ENCODE peak calls at places on chromosome 9, in seven cellular contexts. P, L, Y, S, G, W and J are unnamed samples.
A peak's percentile ranks its signal among the peaks of the same experiment; 100 is the strongest.

GRCh38 chr9:122396622-122397148 is 25.9 kb downstream of the PTGS1 start:
- DNase-seq in P (no peak), L (no peak), Y (no peak), S (no peak), G (no peak), W (no peak), J (no peak)

GRCh38 chr9:21866302-21866701 is 63.9 kb downstream of the MTAP start:
- DNase-seq in P (no peak), L (no peak), Y (no peak), S (no peak), G (no peak), W (no peak), J (no peak)

GRCh38 chr9:127806871-127807270 is 4.2 kb downstream of the FPGS start:
- DNase-seq in P (no peak), L (no peak), Y (no peak), S (no peak), G (no peak), W (no peak), J (no peak)

GRCh38 chr9:10252174-10252573 is 360.6 kb downstream of the PTPRD start:
- DNase-seq in P (peak; percentile 71), L (no peak), Y (no peak), S (no peak), G (peak; percentile 17), W (peak; percentile 1), J (peak; percentile 10)

GRCh38 chr9:134224130-134224826 is 59.9 kb upstream of the RNU6ATAC start:
- DNase-seq in P (no peak), L (no peak), Y (no peak), S (no peak), G (no peak), W (no peak), J (no peak)

GRCh38 chr9:20805766-20806165 is 121.7 kb downstream of the FOCAD start:
- DNase-seq in P (no peak), L (no peak), Y (no peak), S (no peak), G (no peak), W (no peak), J (no peak)

GRCh38 chr9:93183663-93184438 is at the start of gene WNK2:
- DNase-seq in P (peak; percentile 24), L (no peak), Y (peak; percentile 34), S (peak; percentile 77), G (no peak), W (no peak), J (peak; percentile 4)

GRCh38 chr9:23766613-23767012 is 59.4 kb downstream of the ELAVL2 start:
- DNase-seq in P (no peak), L (no peak), Y (no peak), S (no peak), G (no peak), W (no peak), J (no peak)

GRCh38 chr9:27247756-27248155 is 49.2 kb downstream of the EQTN start:
- DNase-seq in P (peak; percentile 42), L (no peak), Y (peak; percentile 52), S (peak; percentile 71), G (peak; percentile 61), W (peak; percentile 50), J (peak; percentile 56)

GRCh38 chr9:89021154-89021803 is 30.0 kb downstream of the S1PR3 start:
- DNase-seq in P (peak; percentile 91), L (peak; percentile 81), Y (peak; percentile 34), S (no peak), G (peak; percentile 92), W (peak; percentile 89), J (peak; percentile 94)

GRCh38 chr9:132472599-132472998 is 62.6 kb downstream of the CFAP77 start:
- DNase-seq in P (no peak), L (no peak), Y (peak; percentile 16), S (peak; percentile 75), G (no peak), W (no peak), J (no peak)

GRCh38 chr9:12818431-12819000 is 43.7 kb downstream of the LURAP1L start:
- DNase-seq in P (peak; percentile 3), L (no peak), Y (peak; percentile 15), S (no peak), G (peak; percentile 78), W (peak; percentile 77), J (peak; percentile 90)

GRCh38 chr9:21357479-21358290 is 7.0 kb upstream of the IFNA6 start:
- DNase-seq in P (no peak), L (no peak), Y (no peak), S (no peak), G (peak; percentile 22), W (peak; percentile 4), J (peak; percentile 16)

GRCh38 chr9:9275656-9276055 is 1337.1 kb downstream of the PTPRD start:
- DNase-seq in P (no peak), L (no peak), Y (no peak), S (no peak), G (no peak), W (no peak), J (no peak)

GRCh38 chr9:122125158-122125890 is 32.2 kb upstream of the TTLL11 start:
- DNase-seq in P (peak; percentile 84), L (peak; percentile 70), Y (peak; percentile 69), S (peak; percentile 84), G (peak; percentile 53), W (peak; percentile 35), J (peak; percentile 74)

GRCh38 chr9:34372598-34373011 is 4.1 kb downstream of the MYORG start:
- DNase-seq in P (no peak), L (no peak), Y (no peak), S (no peak), G (no peak), W (no peak), J (no peak)

GRCh38 chr9:68780735-68781134 is 75.7 kb downstream of the PIP5K1B start:
- DNase-seq in P (peak; percentile 9), L (no peak), Y (no peak), S (peak; percentile 33), G (peak; percentile 11), W (peak; percentile 9), J (peak; percentile 19)

GRCh38 chr9:85020791-85021190 is 351.3 kb downstream of the NTRK2 start:
- DNase-seq in P (no peak), L (no peak), Y (no peak), S (no peak), G (peak; percentile 75), W (peak; percentile 73), J (no peak)

GRCh38 chr9:94783121-94783664 is 56.7 kb downstream of the AOPEP start:
- DNase-seq in P (peak; percentile 95), L (peak; percentile 87), Y (peak; percentile 97), S (peak; percentile 88), G (peak; percentile 90), W (peak; percentile 84), J (peak; percentile 85)

GRCh38 chr9:137278061-137278912 is 761 bp downstream of the TOR4A start:
- DNase-seq in P (no peak), L (peak; percentile 24), Y (no peak), S (no peak), G (peak; percentile 36), W (no peak), J (no peak)

GRCh38 chr9:137387034-137387890 is 35.7 kb downstream of the EXD3 start:
- DNase-seq in P (no peak), L (no peak), Y (no peak), S (peak; percentile 1), G (no peak), W (no peak), J (no peak)

GRCh38 chr9:36263662-36264061 is 5.4 kb upstream of the GNE start:
- DNase-seq in P (no peak), L (no peak), Y (no peak), S (no peak), G (no peak), W (no peak), J (no peak)

GRCh38 chr9:35490155-35490909 is 421 bp downstream of the RUSC2 start:
- DNase-seq in P (peak; percentile 50), L (peak; percentile 62), Y (peak; percentile 42), S (peak; percentile 40), G (no peak), W (no peak), J (no peak)

GRCh38 chr9:38641985-38642864 is 21.8 kb upstream of the ANKRD18A start:
- DNase-seq in P (peak; percentile 8), L (no peak), Y (peak; percentile 37), S (peak; percentile 58), G (peak; percentile 36), W (peak; percentile 22), J (peak; percentile 44)

GRCh38 chr9:109950710-109951443 is 170.9 kb downstream of the PALM2AKAP2 start:
- DNase-seq in P (no peak), L (no peak), Y (no peak), S (no peak), G (no peak), W (no peak), J (no peak)

GRCh38 chr9:110975969-110976368 is 62.3 kb downstream of the LPAR1 start:
- DNase-seq in P (no peak), L (no peak), Y (no peak), S (no peak), G (no peak), W (no peak), J (peak; percentile 80)

DNA sequence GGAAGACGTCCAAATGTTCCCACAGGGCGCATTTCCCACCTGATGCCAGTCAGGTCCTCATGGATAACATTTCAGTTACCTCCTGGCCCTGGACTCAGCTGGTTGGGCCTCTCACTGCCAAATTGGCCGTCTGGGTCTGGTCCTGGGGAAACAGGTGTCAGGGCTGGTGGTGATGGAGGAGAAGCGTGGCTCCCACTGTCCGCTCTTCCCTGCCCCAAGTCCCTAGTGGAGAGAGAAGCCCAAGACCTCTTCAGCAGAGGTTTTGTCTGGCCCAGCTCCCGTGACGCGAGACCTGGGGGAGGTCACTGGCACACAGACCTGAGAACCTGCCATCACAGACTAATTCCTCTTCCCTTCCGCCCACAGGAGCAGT is 27.8 kb upstream of the PRDM12 start:
- DNase-seq in P (no peak), L (no peak), Y (no peak), S (no peak), G (no peak), W (no peak), J (no peak)
- H3K4me3 ChIP-seq in P (no peak overlapping the region), L (no peak overlapping the region), Y (no peak overlapping the region), S (no peak overlapping the region), G (no peak overlapping the region), W (no peak overlapping the region), J (no peak overlapping the region)

GRCh38 chr9:113589890-113590289 is 126.4 kb downstream of the RGS3 start:
- DNase-seq in P (peak; percentile 59), L (no peak), Y (no peak), S (no peak), G (peak; percentile 34), W (no peak), J (peak; percentile 72)
- TF ChIP-seq CTCF in P (peak; percentile 91), L (peak; percentile 28), Y (no peak), S (peak; percentile 24), G (peak; percentile 82), W (peak; percentile 62), J (peak; percentile 93)

GRCh38 chr9:76155361-76155760 is 238.9 kb downstream of the RFK start:
- DNase-seq in P (no peak), L (no peak), Y (no peak), S (no peak), G (no peak), W (no peak), J (no peak)
- H3K4me3 ChIP-seq in P (no peak overlapping the region), L (no peak overlapping the region), Y (no peak overlapping the region), S (no peak overlapping the region), G (no peak overlapping the region), W (no peak overlapping the region), J (no peak overlapping the region)

DNA sequence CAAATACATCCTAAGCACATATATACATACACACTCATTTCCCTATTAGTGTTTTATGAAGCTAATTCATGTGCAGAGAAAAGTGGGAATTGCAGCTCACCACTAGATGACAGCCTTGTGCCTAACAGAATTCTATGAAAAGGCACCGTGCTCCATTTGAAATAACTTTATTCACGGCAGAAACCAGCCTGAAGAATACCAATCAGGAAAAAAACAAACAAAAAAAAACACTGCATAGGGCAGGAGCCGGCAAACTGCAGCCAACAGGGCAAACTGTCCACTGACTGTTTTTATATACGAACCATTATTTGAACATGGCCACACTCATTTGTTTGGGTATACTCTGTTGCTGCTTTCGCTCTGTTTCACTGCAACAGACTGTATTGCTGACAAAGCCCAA is 33.6 kb downstream of the ERMP1 start:
- DNase-seq in P (peak; percentile 50), L (no peak), Y (peak; percentile 37), S (peak; percentile 21), G (peak; percentile 41), W (peak; percentile 23), J (peak; percentile 57)
- TF ChIP-seq CTCF in P (peak; percentile 97), L (peak; percentile 68), Y (no peak), S (peak; percentile 53), G (peak; percentile 87), W (peak; percentile 77), J (peak; percentile 94)